ENCODE peak calls at places on chromosomes 16 and 17, in nine cellular contexts. D is ascending aorta; H is cardiac muscle cell; A is uterus; X is tibial artery; P is effector memory CD4-positive, alpha-beta T cell; U is mucosa of descending colon; E is BJ; M is CD4-positive, CD25-positive, alpha-beta regulatory T cell. F is an unnamed sample.
A peak's percentile ranks its signal among the peaks of the same experiment; 100 is the strongest.

GRCh38 chr16:10561425-10561824 is 19.0 kb downstream of the EMP2 start:
- DNase-seq in U (no peak), A (no peak), M (no peak), P (no peak), X (no peak), D (no peak), E (no peak), H (no peak), F (no peak)

GRCh38 chr16:777826-778225 is 10.4 kb downstream of the RPUSD1 start:
- DNase-seq in X (no peak), M (no peak), H (peak; percentile 13), P (no peak), E (no peak), U (no peak), A (no peak), D (no peak), F (no peak)

GRCh38 chr17:10802487-10803284 is 1.2 kb downstream of the TMEM238L start:
- DNase-seq in H (no peak), D (no peak), X (no peak), M (no peak), A (no peak), P (no peak), U (peak; percentile 63), E (no peak), F (no peak)

GRCh38 chr17:67276075-67276474 is 31.1 kb upstream of the HELZ start:
- DNase-seq in E (no peak), H (peak; percentile 18), A (no peak), D (no peak), M (no peak), P (no peak), X (no peak), U (no peak), F (no peak)

GRCh38 chr17:29643817-29644160 is 21.1 kb upstream of the CORO6 start:
- DNase-seq in A (no peak), P (no peak), X (no peak), H (no peak), U (no peak), E (no peak), M (no peak), D (no peak), F (no peak)

GRCh38 chr17:35540589-35541404 is 3.3 kb upstream of the SLFN12L start:
- DNase-seq in U (peak; percentile 63), A (peak; percentile 30), H (peak; percentile 52), X (no peak), M (peak; percentile 81), D (peak; percentile 74), P (no peak), E (no peak), F (peak; percentile 54)

GRCh38 chr17:70407501-70407900 is 238.2 kb downstream of the KCNJ2 start:
- DNase-seq in D (no peak), H (peak; percentile 52), E (no peak), X (no peak), A (no peak), U (no peak), M (no peak), P (no peak), F (no peak)

GRCh38 chr16:24950275-24950674 is 64.9 kb downstream of the ARHGAP17 start:
- DNase-seq in M (no peak), X (no peak), P (no peak), E (no peak), U (no peak), D (no peak), A (no peak), H (peak; percentile 55), F (no peak)

GRCh38 chr16:11010576-11011221 is 66.3 kb downstream of the CLEC16A start:
- DNase-seq in M (no peak), H (no peak), X (peak; percentile 60), A (no peak), D (no peak), U (no peak), E (no peak), P (no peak), F (no peak)

GRCh38 chr17:17822189-17822978 is 14.4 kb downstream of the SREBF1 start:
- DNase-seq in P (no peak), X (peak; percentile 91), E (peak; percentile 49), A (peak; percentile 60), D (no peak), H (peak; percentile 91), M (no peak), U (no peak), F (no peak)

GRCh38 chr17:43661699-43662431 is at the start of gene MEOX1:
- DNase-seq in X (no peak), E (peak; percentile 41), H (peak; percentile 65), U (no peak), D (no peak), M (peak; percentile 74), P (no peak), A (no peak), F (no peak)

GRCh38 chr16:1030381-1030901 is 42.1 kb upstream of the SSTR5 start:
- DNase-seq in P (no peak), M (no peak), U (no peak), A (no peak), E (no peak), H (no peak), D (no peak), X (no peak), F (no peak)

GRCh38 chr16:14024300-14024699 is 46.8 kb upstream of the MRTFB start:
- DNase-seq in H (peak; percentile 63), P (no peak), E (no peak), D (no peak), U (no peak), M (no peak), X (no peak), A (no peak), F (no peak)

GRCh38 chr17:63652106-63652505 is 29.9 kb downstream of the MAP3K3 start:
- DNase-seq in E (no peak), H (peak; percentile 3), X (no peak), U (no peak), A (no peak), D (no peak), P (no peak), M (no peak), F (no peak)

GRCh38 chr16:1812732-1813163 is 13.9 kb downstream of the HAGH start:
- DNase-seq in D (no peak), M (peak; percentile 59), H (peak; percentile 92), A (no peak), X (no peak), P (peak; percentile 15), E (no peak), U (peak; percentile 79), F (peak; percentile 57)

GRCh38 chr16:50598256-50598894 is 50.2 kb downstream of the NKD1 start:
- DNase-seq in A (no peak), M (no peak), U (no peak), P (no peak), E (no peak), D (peak; percentile 83), H (no peak), X (peak; percentile 91), F (no peak)

GRCh38 chr16:50595854-50596253 is 47.7 kb downstream of the NKD1 start:
- DNase-seq in H (no peak), A (no peak), M (no peak), X (no peak), D (no peak), E (no peak), P (no peak), U (no peak), F (no peak)

GRCh38 chr16:50598936-50599361 is 50.8 kb downstream of the NKD1 start:
- DNase-seq in P (no peak), X (no peak), U (no peak), D (no peak), A (no peak), H (no peak), E (no peak), M (no peak), F (no peak)

GRCh38 chr16:50597563-50598255 is 49.5 kb downstream of the NKD1 start:
- DNase-seq in M (no peak), P (no peak), D (no peak), H (no peak), U (no peak), A (no peak), X (no peak), E (no peak), F (no peak)

GRCh38 chr16:50596762-50597450 is 48.7 kb downstream of the NKD1 start:
- DNase-seq in E (no peak), X (no peak), P (no peak), H (no peak), U (no peak), A (no peak), M (no peak), D (no peak), F (no peak)
- H3K36me3 ChIP-seq in E (no peaks in the 10 kb centered on the region), X (no peaks in the 10 kb centered on the region), P (no peaks in the 10 kb centered on the region), H (no peaks in the 10 kb centered on the region), U (no peaks in the 10 kb centered on the region), A (no peaks in the 10 kb centered on the region), M (no peaks in the 10 kb centered on the region), D (no peaks in the 10 kb centered on the region), F (no peaks in the 10 kb centered on the region)

DNA sequence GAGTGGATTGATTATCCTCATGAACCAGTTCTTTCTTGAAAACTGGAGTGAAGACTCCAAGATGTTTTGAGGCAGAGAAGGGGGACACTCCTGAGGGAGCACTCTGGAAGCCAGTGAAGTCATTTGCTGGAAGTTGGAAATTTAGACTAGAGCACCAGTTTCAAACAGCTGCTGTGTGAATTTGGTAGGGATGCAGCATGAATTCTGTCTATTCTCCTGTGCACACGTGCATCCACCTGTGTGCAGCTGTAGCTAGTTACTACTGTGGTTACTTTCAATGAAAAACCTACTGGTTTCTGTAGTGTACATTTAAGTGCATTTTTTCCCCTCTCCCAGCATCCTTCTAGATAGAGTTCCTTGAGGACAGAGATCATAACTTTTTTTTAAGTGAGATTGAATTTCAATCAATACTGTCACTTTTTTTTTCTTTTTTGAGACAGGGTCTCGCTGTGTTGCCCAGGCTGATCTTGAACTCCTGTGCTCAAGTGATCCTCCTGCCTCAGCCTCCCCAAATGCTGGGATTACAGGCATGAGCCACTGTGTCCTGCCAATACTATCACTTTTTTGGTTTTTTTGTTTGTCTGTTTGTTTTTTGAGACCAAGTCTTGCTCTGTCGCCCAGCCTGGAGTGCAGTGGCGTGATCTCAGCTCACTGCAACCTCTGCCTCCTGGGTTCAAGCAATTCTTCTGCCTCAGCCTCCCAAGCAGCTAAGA is 65.8 kb downstream of the TUBD1 start:
- DNase-seq in M (peak; percentile 52), U (no peak), H (no peak), E (no peak), X (no peak), P (no peak), D (no peak), A (no peak), F (no peak)
- H3K4me3 ChIP-seq in M (peak overlapping the region; percentile 79), U (no peak overlapping the region), H (no peak overlapping the region), E (no peak overlapping the region), X (no peak overlapping the region), P (no peak overlapping the region), D (no peak overlapping the region), A (no peak overlapping the region), F (no peak overlapping the region)

DNA sequence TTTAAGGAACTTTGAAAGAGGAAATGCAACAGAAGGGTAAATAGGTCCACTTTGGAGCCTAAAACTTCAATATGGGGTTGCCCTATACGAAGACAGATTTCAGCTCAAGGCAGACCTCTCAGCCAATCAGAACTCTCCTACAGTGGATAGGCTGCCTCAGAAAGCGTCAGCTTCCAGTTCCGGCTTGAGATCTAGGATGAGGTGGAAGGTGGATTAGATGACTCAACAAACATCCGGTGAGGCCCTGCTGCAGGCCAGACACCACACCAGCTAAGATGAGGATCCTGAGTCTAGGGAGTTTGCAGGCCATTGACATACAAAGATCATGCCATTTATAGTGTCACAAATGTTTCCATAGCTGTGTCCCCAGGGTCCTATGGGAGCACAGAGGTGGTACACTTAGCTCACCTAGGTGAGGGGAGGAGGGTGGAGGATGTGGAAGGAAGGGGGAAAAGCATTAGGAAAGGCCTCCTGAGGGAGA is 7.9 kb upstream of the MFSD6L start:
- DNase-seq in U (no peak), D (no peak), M (no peak), E (no peak), A (no peak), H (no peak), X (no peak), P (no peak), F (no peak)
- H3K36me3 ChIP-seq in U (no peaks in the 10 kb centered on the region), D (no peaks in the 10 kb centered on the region), M (no peaks in the 10 kb centered on the region), E (no peaks in the 10 kb centered on the region), A (no peaks in the 10 kb centered on the region), H (no peaks in the 10 kb centered on the region), X (no peaks in the 10 kb centered on the region), P (no peaks in the 10 kb centered on the region), F (no peaks in the 10 kb centered on the region)

GRCh38 chr17:7237761-7238417 is 1.4 kb downstream of the PHF23 start:
- DNase-seq in X (peak; percentile 90), P (peak; percentile 56), U (peak; percentile 95), A (peak; percentile 79), D (peak; percentile 87), H (peak; percentile 80), E (no peak), M (peak; percentile 87), F (peak; percentile 70)
- H3K4me3 ChIP-seq in X (peak overlapping the region; percentile 99), P (peak overlapping the region; percentile 95), U (peak overlapping the region; percentile 91), A (peak overlapping the region; percentile 100), D (peak overlapping the region; percentile 99), H (peak overlapping the region; percentile 96), E (peak overlapping the region; percentile 97), M (peak overlapping the region; percentile 37), F (peak overlapping the region; percentile 86)